ENCODE peak calls at places on chromosomes 11 and 22, in nine cellular contexts. E is AG10803, C is fibroblast of pulmonary artery, F is progenitor cell of endocrine pancreas, L is keratinocyte, M is kidney epithelial cell, V is B cell, P is GM13977, Z is lower lobe of right lung. D is an unnamed sample.

GRCh38 chr11:123798079-123798478 is 8.1 kb downstream of the OR6M1 start:
- DNase-seq in E (no peak), C (peak), F (no peak), L (no peak), M (no peak), V (no peak), P (no peak), Z (no peak), D (no peak)

GRCh38 chr11:9784602-9785315 is 120.9 kb downstream of the SWAP70 start:
- DNase-seq in E (peak), C (peak), F (no peak), L (no peak), M (no peak), V (no peak), P (no peak), Z (no peak), D (no peak)

GRCh38 chr22:47193606-47194316 is 431.3 kb downstream of the TBC1D22A start:
- DNase-seq in E (no peak), C (no peak), F (no peak), L (no peak), M (no peak), V (no peak), P (no peak), Z (peak), D (no peak)

GRCh38 chr22:48783821-48784266 is 1043.8 kb downstream of the BRD1 start:
- DNase-seq in E (no peak), C (no peak), F (no peak), L (no peak), M (no peak), V (no peak), P (no peak), Z (no peak), D (no peak)

GRCh38 chr11:131924001-131924400 is 553.6 kb downstream of the NTM start:
- DNase-seq in E (no peak), C (no peak), F (no peak), L (no peak), M (no peak), V (no peak), P (no peak), Z (no peak), D (no peak)

GRCh38 chr11:862028-862703 is 19.5 kb downstream of the TSPAN4 start:
- DNase-seq in E (no peak), C (no peak), F (no peak), L (no peak), M (no peak), V (no peak), P (no peak), Z (no peak), D (no peak)

GRCh38 chr11:9574556-9574805 is 1.0 kb downstream of the WEE1 start:
- DNase-seq in E (peak), C (peak), F (no peak), L (no peak), M (no peak), V (peak), P (no peak), Z (peak), D (no peak)

GRCh38 chr22:35119494-35119893 is 53.5 kb downstream of the ISX start:
- DNase-seq in E (no peak), C (no peak), F (no peak), L (no peak), M (no peak), V (no peak), P (no peak), Z (no peak), D (no peak)

GRCh38 chr11:16292167-16292859 is 64.0 kb downstream of the SOX6 start:
- DNase-seq in E (no peak), C (no peak), F (no peak), L (no peak), M (no peak), V (no peak), P (no peak), Z (no peak), D (no peak)

GRCh38 chr11:72038491-72038890 is 39.8 kb downstream of the IL18BP start:
- DNase-seq in E (peak), C (peak), F (no peak), L (no peak), M (no peak), V (no peak), P (no peak), Z (no peak), D (no peak)

GRCh38 chr11:66857234-66857926 is 516 bp downstream of the LRFN4 start:
- DNase-seq in E (no peak), C (no peak), F (no peak), L (no peak), M (no peak), V (no peak), P (peak), Z (no peak), D (no peak)

GRCh38 chr11:126210871-126211235 is 597 bp downstream of the RPUSD4 start:
- DNase-seq in E (no peak), C (peak), F (no peak), L (no peak), M (no peak), V (no peak), P (no peak), Z (no peak), D (no peak)

GRCh38 chr22:48663297-48663696 is 1164.4 kb downstream of the BRD1 start:
- DNase-seq in E (no peak), C (peak), F (no peak), L (no peak), M (no peak), V (no peak), P (no peak), Z (no peak), D (no peak)

GRCh38 chr11:109960831-109961230 is 132.4 kb upstream of the ZC3H12C start:
- DNase-seq in E (peak), C (peak), F (no peak), L (no peak), M (no peak), V (no peak), P (no peak), Z (no peak), D (no peak)

GRCh38 chr11:86749376-86749775 is 51.0 kb upstream of the PRSS23 start:
- DNase-seq in E (no peak), C (no peak), F (no peak), L (no peak), M (no peak), V (no peak), P (no peak), Z (no peak), D (no peak)

GRCh38 chr11:73866095-73866579 is 10.5 kb downstream of the COA4 start:
- DNase-seq in E (peak), C (peak), F (no peak), L (peak), M (no peak), V (no peak), P (no peak), Z (no peak), D (no peak)

GRCh38 chr11:18203723-18204122 is 31.1 kb downstream of the MRGPRX4 start:
- DNase-seq in E (no peak), C (peak), F (no peak), L (no peak), M (no peak), V (no peak), P (peak), Z (no peak), D (peak)

GRCh38 chr11:77776455-77776854 is 44.1 kb downstream of the RSF1 start:
- DNase-seq in E (no peak), C (peak), F (no peak), L (no peak), M (no peak), V (peak), P (no peak), Z (no peak), D (no peak)

GRCh38 chr11:20808328-20808727 is 138.9 kb downstream of the NELL1 start:
- DNase-seq in E (no peak), C (no peak), F (no peak), L (no peak), M (no peak), V (no peak), P (no peak), Z (no peak), D (no peak)

GRCh38 chr22:30921108-30921507 is 47.5 kb downstream of the MORC2 start:
- DNase-seq in E (peak), C (no peak), F (no peak), L (no peak), M (no peak), V (peak), P (peak), Z (no peak), D (no peak)

GRCh38 chr11:82978422-82979099 is 77.0 kb downstream of the DDIAS start:
- DNase-seq in E (peak), C (peak), F (no peak), L (no peak), M (peak), V (no peak), P (peak), Z (no peak), D (no peak)

GRCh38 chr11:78099671-78100070 is 20.0 kb upstream of the NDUFC2 start:
- DNase-seq in E (no peak), C (no peak), F (no peak), L (no peak), M (no peak), V (no peak), P (no peak), Z (no peak), D (no peak)

GRCh38 chr11:128279861-128280260 is 307.5 kb downstream of the ETS1 start:
- DNase-seq in E (peak), C (peak), F (no peak), L (no peak), M (no peak), V (no peak), P (no peak), Z (no peak), D (no peak)

GRCh38 chr22:23199159-23199558 is 18.9 kb downstream of the BCR start:
- DNase-seq in E (no peak), C (no peak), F (no peak), L (no peak), M (no peak), V (no peak), P (no peak), Z (no peak), D (no peak)

GRCh38 chr11:31445621-31446020 is 63.8 kb downstream of the IMMP1L start:
- DNase-seq in E (peak), C (no peak), F (no peak), L (no peak), M (no peak), V (no peak), P (no peak), Z (no peak), D (no peak)

GRCh38 chr11:126585388-126586302 is 230.2 kb downstream of the ST3GAL4 start:
- DNase-seq in E (peak), C (peak), F (no peak), L (peak), M (peak), V (no peak), P (no peak), Z (no peak), D (no peak)

GRCh38 chr22:38412435-38413084 is 42.4 kb downstream of the KCNJ4 start:
- DNase-seq in E (no peak), C (no peak), F (no peak), L (no peak), M (no peak), V (peak), P (peak), Z (peak), D (peak)

GRCh38 chr11:17978553-17979287 is 34.1 kb downstream of the SERGEF start:
- DNase-seq in E (peak), C (peak), F (peak), L (no peak), M (no peak), V (peak), P (peak), Z (no peak), D (peak)

GRCh38 chr22:30945653-30946052 is 22.9 kb downstream of the MORC2 start:
- DNase-seq in E (no peak), C (no peak), F (no peak), L (no peak), M (no peak), V (no peak), P (no peak), Z (no peak), D (no peak)

GRCh38 chr11:77094841-77095365 is 7.7 kb upstream of the OMP start:
- DNase-seq in E (no peak), C (no peak), F (no peak), L (no peak), M (no peak), V (no peak), P (no peak), Z (peak), D (no peak)

GRCh38 chr22:38718414-38718813 is 12.7 kb downstream of the GTPBP1 start:
- DNase-seq in E (peak), C (peak), F (no peak), L (peak), M (peak), V (no peak), P (no peak), Z (peak), D (no peak)

GRCh38 chr11:34738237-34738636 is 117.3 kb downstream of the EHF start:
- DNase-seq in E (no peak), C (no peak), F (no peak), L (no peak), M (no peak), V (no peak), P (no peak), Z (no peak), D (no peak)

GRCh38 chr22:44724416-44724815 is 22.4 kb downstream of the PRR5 start:
- DNase-seq in E (no peak), C (no peak), F (no peak), L (no peak), M (no peak), V (no peak), P (no peak), Z (no peak), D (no peak)

GRCh38 chr11:123429851-123430735 is at the start of gene GRAMD1B:
- DNase-seq in E (peak), C (peak), F (peak), L (no peak), M (no peak), V (peak), P (peak), Z (peak), D (peak)

GRCh38 chr11:87769626-87770025 is 405.6 kb downstream of the RAB38 start:
- DNase-seq in E (no peak), C (no peak), F (no peak), L (no peak), M (no peak), V (no peak), P (no peak), Z (no peak), D (no peak)

GRCh38 chr11:14179126-14179820 is 179.7 kb downstream of the RRAS2 start:
- DNase-seq in E (peak), C (peak), F (no peak), L (no peak), M (no peak), V (no peak), P (no peak), Z (no peak), D (no peak)

GRCh38 chr11:111225871-111226270 is 19.7 kb upstream of the POU2AF2 start:
- DNase-seq in E (no peak), C (no peak), F (no peak), L (no peak), M (no peak), V (no peak), P (no peak), Z (no peak), D (no peak)

GRCh38 chr11:111230122-111230465 is 15.4 kb upstream of the POU2AF2 start:
- DNase-seq in E (no peak), C (no peak), F (no peak), L (no peak), M (no peak), V (no peak), P (peak), Z (no peak), D (no peak)

GRCh38 chr11:111231836-111232235 is 13.7 kb upstream of the POU2AF2 start:
- DNase-seq in E (peak), C (no peak), F (no peak), L (no peak), M (no peak), V (no peak), P (no peak), Z (no peak), D (no peak)

GRCh38 chr11:111229604-111230003 is 15.9 kb upstream of the POU2AF2 start:
- DNase-seq in E (no peak), C (no peak), F (no peak), L (no peak), M (no peak), V (no peak), P (no peak), Z (no peak), D (no peak)
- TF ChIP-seq CTCF in E (no peak), C (no peak), F (no peak), L (no peak), M (no peak), V (no peak), P (no peak), Z (no peak), D (no peak)

GRCh38 chr11:105219269-105219668 is 79.7 kb upstream of the CARD18 start:
- DNase-seq in E (no peak), C (no peak), F (no peak), L (no peak), M (no peak), V (no peak), P (no peak), Z (no peak), D (no peak)
- TF ChIP-seq CTCF in E (no peak), C (no peak), F (no peak), L (no peak), M (no peak), V (no peak), P (no peak), Z (no peak), D (no peak)

DNA sequence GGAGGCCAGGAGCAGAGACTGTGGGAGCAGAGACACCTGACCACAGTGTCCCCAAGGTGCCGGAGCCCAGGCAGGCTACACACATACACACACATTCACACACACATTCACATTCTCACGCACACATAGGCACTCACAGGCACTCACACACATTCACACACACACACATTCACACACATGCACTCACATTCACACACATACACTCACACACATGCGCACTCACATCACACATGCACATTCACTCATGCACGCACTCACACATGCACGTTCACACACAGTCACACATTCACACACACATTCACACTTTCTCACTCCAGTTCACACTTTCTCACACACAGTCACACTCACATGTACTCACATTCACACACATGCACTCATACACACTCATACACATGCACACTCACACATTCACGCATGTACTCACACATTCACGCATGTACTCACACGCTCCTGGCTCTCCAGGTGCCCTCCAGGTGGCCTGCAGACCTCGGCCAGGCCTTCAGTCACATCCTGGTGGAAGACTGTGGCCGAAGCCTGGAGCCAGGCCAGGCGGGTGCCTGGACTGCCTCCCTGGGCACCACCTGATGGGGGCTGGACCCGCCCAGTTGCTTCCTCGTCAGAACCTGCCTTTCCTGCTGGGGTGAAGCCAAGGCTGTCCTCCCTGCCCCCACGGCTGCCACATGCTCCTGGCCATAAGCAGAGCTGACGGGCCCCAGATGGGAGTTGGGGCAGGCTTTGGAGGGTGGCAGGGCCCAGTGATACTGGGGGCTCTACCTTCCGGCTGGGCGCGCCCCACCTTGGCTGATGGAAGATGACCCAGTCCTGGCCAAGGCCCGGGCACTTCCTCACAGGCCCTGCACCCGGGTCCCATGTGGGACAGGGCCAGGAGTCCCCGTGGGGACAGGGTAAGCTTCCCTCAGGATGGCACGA is 89.5 kb downstream of the WNT7B start:
- DNase-seq in E (no peak), C (no peak), F (no peak), L (no peak), M (no peak), V (no peak), P (no peak), Z (peak), D (no peak)
- TF ChIP-seq CTCF in E (no peak), C (no peak), F (no peak), L (no peak), M (no peak), V (no peak), P (no peak), Z (no peak), D (no peak)

GRCh38 chr11:22082178-22082577 is 110.7 kb upstream of the ANO5 start:
- DNase-seq in E (no peak), C (no peak), F (no peak), L (no peak), M (no peak), V (no peak), P (no peak), Z (no peak), D (no peak)

GRCh38 chr11:22079133-22079847 is 113.6 kb upstream of the ANO5 start:
- DNase-seq in E (no peak), C (no peak), F (no peak), L (no peak), M (no peak), V (no peak), P (no peak), Z (no peak), D (no peak)

GRCh38 chr11:22082788-22083187 is 110.1 kb upstream of the ANO5 start:
- DNase-seq in E (no peak), C (no peak), F (no peak), L (no peak), M (no peak), V (no peak), P (no peak), Z (no peak), D (no peak)

GRCh38 chr11:22089609-22090008 is 103.3 kb upstream of the ANO5 start:
- DNase-seq in E (no peak), C (no peak), F (no peak), L (no peak), M (no peak), V (no peak), P (no peak), Z (no peak), D (no peak)

GRCh38 chr11:22084564-22084963 is 108.3 kb upstream of the ANO5 start:
- DNase-seq in E (no peak), C (no peak), F (no peak), L (no peak), M (no peak), V (no peak), P (no peak), Z (no peak), D (no peak)
- TF ChIP-seq CTCF in E (no peak), C (no peak), F (no peak), L (no peak), M (no peak), V (no peak), P (no peak), Z (no peak), D (no peak)

GRCh38 chr11:12496181-12497025 is 119.0 kb downstream of the PARVA start:
- DNase-seq in E (no peak), C (no peak), F (no peak), L (no peak), M (no peak), V (no peak), P (no peak), Z (no peak), D (no peak)
- TF ChIP-seq CTCF in E (peak), C (peak), F (no peak), L (no peak), M (no peak), V (no peak), P (no peak), Z (no peak), D (no peak)

GRCh38 chr22:18078329-18079041 is 695 bp downstream of the PEX26 start:
- DNase-seq in E (peak), C (no peak), F (peak), L (no peak), M (no peak), V (peak), P (peak), Z (peak), D (peak)
- TF ChIP-seq CTCF in E (peak), C (no peak), F (peak), L (no peak), M (no peak), V (no peak), P (peak), Z (no peak), D (peak)

GRCh38 chr11:47980907-47981621 is 705 bp downstream of the PTPRJ start:
- DNase-seq in E (peak), C (peak), F (peak), L (no peak), M (no peak), V (peak), P (peak), Z (peak), D (peak)

GRCh38 chr11:47977651-47978050 is 2.7 kb upstream of the PTPRJ start:
- DNase-seq in E (no peak), C (peak), F (no peak), L (no peak), M (no peak), V (no peak), P (no peak), Z (no peak), D (no peak)

GRCh38 chr11:47981667-47982404 is 1.5 kb downstream of the PTPRJ start:
- DNase-seq in E (no peak), C (no peak), F (no peak), L (no peak), M (no peak), V (peak), P (no peak), Z (peak), D (peak)

GRCh38 chr11:47979378-47980092 is 824 bp upstream of the PTPRJ start:
- DNase-seq in E (no peak), C (no peak), F (no peak), L (no peak), M (no peak), V (peak), P (no peak), Z (no peak), D (no peak)

GRCh38 chr11:47980093-47980906 is at the start of gene PTPRJ:
- DNase-seq in E (peak), C (peak), F (peak), L (no peak), M (no peak), V (peak), P (peak), Z (peak), D (peak)
- TF ChIP-seq CTCF in E (peak), C (no peak), F (no peak), L (no peak), M (no peak), V (no peak), P (no peak), Z (no peak), D (no peak)